ENCODE peak calls at places on chromosomes 1 and 21, in five cellular contexts. W is GM20000, L is upper lobe of right lung, B is tibial nerve, T is lower leg skin. R is an unnamed sample.

GRCh38 chr1:231053493-231054162 is 13.6 kb upstream of the FAM89A start:
- DNase-seq in W (no peak), L (no peak), B (peak), T (peak), R (no peak)

GRCh38 chr1:20426923-20427322 is 59.1 kb downstream of the CAMK2N1 start:
- DNase-seq in W (no peak), L (no peak), B (no peak), T (no peak), R (no peak)

GRCh38 chr1:154961207-154961496 is 430 bp downstream of the PYGO2 start:
- DNase-seq in W (no peak), L (no peak), B (peak), T (no peak), R (no peak)

GRCh38 chr1:161885013-161885412 is 118.9 kb downstream of the ATF6 start:
- DNase-seq in W (no peak), L (no peak), B (peak), T (no peak), R (no peak)

GRCh38 chr1:52727114-52727586 is 897 bp downstream of the ZYG11B start:
- DNase-seq in W (peak), L (no peak), B (no peak), T (no peak), R (no peak)

GRCh38 chr21:36125513-36126121 is 9.3 kb upstream of the CBR3 start:
- DNase-seq in W (peak), L (peak), B (peak), T (no peak), R (no peak)

GRCh38 chr1:170662561-170662971 is 1.4 kb upstream of the PRRX1 start:
- DNase-seq in W (no peak), L (no peak), B (no peak), T (no peak), R (no peak)

GRCh38 chr1:77687519-77687906 is 5.1 kb upstream of the ZZZ3 start:
- DNase-seq in W (no peak), L (peak), B (no peak), T (no peak), R (peak)

GRCh38 chr1:231093158-231093922 is 53.3 kb upstream of the FAM89A start:
- DNase-seq in W (no peak), L (no peak), B (no peak), T (no peak), R (no peak)

GRCh38 chr1:110879758-110880606 is 7.0 kb downstream of the CD53 start:
- DNase-seq in W (peak), L (no peak), B (no peak), T (no peak), R (no peak)

GRCh38 chr1:158180741-158181576 is at the start of gene CD1D:
- DNase-seq in W (peak), L (peak), B (no peak), T (no peak), R (peak)

GRCh38 chr1:204685236-204686006 is at the start of gene LRRN2:
- DNase-seq in W (no peak), L (no peak), B (no peak), T (no peak), R (no peak)

GRCh38 chr1:1939296-1940122 is 20.4 kb upstream of the TMEM52 start:
- DNase-seq in W (no peak), L (no peak), B (no peak), T (no peak), R (no peak)

GRCh38 chr1:221783437-221783836 is 41.5 kb upstream of the DUSP10 start:
- DNase-seq in W (no peak), L (no peak), B (no peak), T (no peak), R (no peak)

GRCh38 chr1:206900149-206900548 is 2.9 kb downstream of the IL24 start:
- DNase-seq in W (no peak), L (no peak), B (no peak), T (no peak), R (no peak)

GRCh38 chr1:171948491-171948890 is 107.2 kb downstream of the DNM3 start:
- DNase-seq in W (no peak), L (no peak), B (no peak), T (no peak), R (no peak)

GRCh38 chr1:198449281-198449680 is 91.2 kb downstream of the ATP6V1G3 start:
- DNase-seq in W (no peak), L (no peak), B (no peak), T (no peak), R (no peak)

GRCh38 chr21:29104239-29104708 is 26.2 kb upstream of the MAP3K7CL start:
- DNase-seq in W (peak), L (no peak), B (no peak), T (no peak), R (no peak)

GRCh38 chr21:28253378-28253777 is 739.3 kb downstream of the LTN1 start:
- DNase-seq in W (no peak), L (no peak), B (no peak), T (no peak), R (no peak)

GRCh38 chr1:213066363-213066762 is 15.3 kb downstream of the RPS6KC1 start:
- DNase-seq in W (no peak), L (no peak), B (no peak), T (no peak), R (no peak)

GRCh38 chr1:29532285-29532684 is 296.0 kb downstream of the PTPRU start:
- DNase-seq in W (no peak), L (no peak), B (no peak), T (no peak), R (peak)

GRCh38 chr1:152461544-152461943 is 47.5 kb upstream of the CRNN start:
- DNase-seq in W (no peak), L (no peak), B (peak), T (peak), R (no peak)

GRCh38 chr1:114314576-114314975 is 160.9 kb upstream of the SYT6 start:
- DNase-seq in W (no peak), L (no peak), B (no peak), T (no peak), R (no peak)

GRCh38 chr1:54624466-54625464 is 1.4 kb upstream of the FAM151A start:
- DNase-seq in W (no peak), L (no peak), B (no peak), T (no peak), R (no peak)

GRCh38 chr1:11703357-11704225 is 12.1 kb downstream of the DRAXIN start:
- DNase-seq in W (peak), L (no peak), B (no peak), T (no peak), R (no peak)

GRCh38 chr1:43719063-43719462 is 11.7 kb downstream of the ST3GAL3 start:
- DNase-seq in W (no peak), L (no peak), B (no peak), T (no peak), R (no peak)

DNA sequence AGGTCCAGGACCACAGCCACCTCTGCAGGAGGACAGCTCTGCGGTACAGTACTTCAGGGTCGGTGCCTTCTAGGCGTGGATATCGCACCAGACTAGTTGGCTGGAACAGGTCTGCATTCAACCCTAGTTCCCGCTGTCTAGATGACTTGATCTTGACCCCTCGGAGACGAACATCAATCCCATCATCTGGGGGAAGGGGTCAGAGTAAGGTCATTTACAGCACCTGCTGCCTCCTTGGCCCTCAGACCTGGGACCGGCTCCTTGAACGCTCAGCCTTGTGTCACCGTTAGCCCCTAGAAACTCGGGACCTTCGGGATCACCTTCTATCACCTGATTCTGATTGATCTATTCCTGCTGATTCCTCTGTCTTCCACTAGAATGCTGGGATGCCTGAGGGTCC is 2.6 kb downstream of the HECTD3 start:
- DNase-seq in W (no peak), L (peak), B (no peak), T (no peak), R (no peak)
- TF ChIP-seq CTCF in W (no peak), L (no peak), B (no peak), T (no peak), R (no peak)

DNA sequence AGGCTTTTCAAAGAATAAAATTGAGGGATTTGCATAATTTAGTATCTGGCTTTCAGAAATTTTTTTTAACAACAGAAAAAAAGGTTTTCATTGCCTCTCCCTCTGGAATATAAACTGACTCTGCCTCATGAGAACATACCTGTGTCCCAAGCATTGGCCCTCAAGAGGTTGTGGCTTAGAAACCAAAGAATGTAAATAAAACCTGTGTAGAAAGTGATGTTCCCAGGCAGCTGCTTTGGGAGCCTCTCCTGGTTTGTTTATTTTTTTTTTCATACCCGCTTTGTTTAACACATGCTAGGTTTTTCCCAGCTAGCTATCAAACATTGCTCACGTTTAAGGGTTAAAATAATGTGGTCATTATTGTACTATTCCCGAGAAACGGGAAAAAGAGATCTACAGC is 40.5 kb upstream of the IFNAR2 start:
- DNase-seq in W (no peak), L (no peak), B (no peak), T (no peak), R (no peak)
- TF ChIP-seq CTCF in W (no peak), L (no peak), B (no peak), T (no peak), R (no peak)

DNA sequence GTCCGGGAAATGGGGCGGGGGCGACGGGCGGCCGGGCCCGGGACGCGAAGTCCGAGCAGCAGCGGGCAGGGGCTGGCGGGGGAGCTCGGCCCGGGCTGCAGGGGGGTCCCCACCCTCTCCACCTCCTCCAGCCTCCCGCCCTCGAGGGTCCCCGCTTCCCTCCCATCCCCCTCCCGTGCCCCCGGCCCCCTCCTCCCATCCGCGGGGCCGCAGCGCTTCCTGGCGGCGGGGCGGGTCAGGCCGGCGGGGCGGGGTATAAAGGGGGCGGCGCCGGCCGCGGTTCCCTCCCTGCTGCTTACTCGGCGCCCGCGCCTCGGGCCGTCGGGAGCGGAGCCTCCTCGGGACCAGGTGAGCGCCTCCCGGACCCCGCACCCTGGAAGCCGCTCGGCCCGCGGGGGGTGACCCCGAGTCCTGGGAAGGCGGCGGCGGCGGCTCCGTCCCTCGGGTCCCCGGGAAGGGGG is at the start of gene COL6A2:
- DNase-seq in W (peak), L (peak), B (peak), T (peak), R (peak)
- TF ChIP-seq CTCF in W (no peak), L (peak), B (peak), T (no peak), R (no peak)

GRCh38 chr1:119544165-119544762 is 37.3 kb downstream of the HSD3B1 start:
- DNase-seq in W (no peak), L (no peak), B (no peak), T (no peak), R (no peak)
- TF ChIP-seq CTCF in W (peak), L (peak), B (no peak), T (no peak), R (no peak)